ENCODE peak calls at places on chromosome 5, in five cellular contexts. One of them, this sample, is unnamed.

GRCh38 chr5:124651663-124652513 is 94.6 kb downstream of the ZNF608 start:
- DNase-seq in RWPE1: peak; percentile 94
- DNase-seq in kidney: peak; percentile 93
- DNase-seq in mesendoderm: peak; percentile 84
- DNase-seq in adrenal gland: peak; percentile 76
- DNase-seq in this sample: no peak

GRCh38 chr5:73485715-73486114 is 12.5 kb upstream of the BTF3 start:
- DNase-seq in mesendoderm: no peak
- DNase-seq in kidney: no peak
- DNase-seq in adrenal gland: no peak
- DNase-seq in RWPE1: no peak
- DNase-seq in this sample: no peak

GRCh38 chr5:67015577-67016290 is 180.9 kb downstream of the CD180 start:
- DNase-seq in mesendoderm: peak; percentile 38
- DNase-seq in kidney: no peak
- DNase-seq in RWPE1: peak; percentile 69
- DNase-seq in adrenal gland: no peak
- DNase-seq in this sample: no peak

GRCh38 chr5:3214838-3215374 is 380.7 kb upstream of the IRX1 start:
- DNase-seq in mesendoderm: no peak
- DNase-seq in RWPE1: no peak
- DNase-seq in adrenal gland: no peak
- DNase-seq in kidney: peak; percentile 48
- DNase-seq in this sample: no peak

GRCh38 chr5:150000990-150001659 is 586 bp downstream of the HMGXB3 start:
- DNase-seq in kidney: peak; percentile 87
- DNase-seq in mesendoderm: peak; percentile 70
- DNase-seq in adrenal gland: peak; percentile 63
- DNase-seq in RWPE1: peak; percentile 54
- DNase-seq in this sample: no peak

GRCh38 chr5:108919591-108920326 is 172.1 kb downstream of the FER start:
- DNase-seq in adrenal gland: no peak
- DNase-seq in RWPE1: no peak
- DNase-seq in kidney: no peak
- DNase-seq in mesendoderm: no peak
- DNase-seq in this sample: no peak

GRCh38 chr5:57470339-57470738 is 12.3 kb downstream of the ACTBL2 start:
- DNase-seq in adrenal gland: no peak
- DNase-seq in mesendoderm: no peak
- DNase-seq in kidney: no peak
- DNase-seq in RWPE1: no peak
- DNase-seq in this sample: no peak

GRCh38 chr5:133297293-133297692 is 245.5 kb downstream of the HSPA4 start:
- DNase-seq in kidney: no peak
- DNase-seq in RWPE1: no peak
- DNase-seq in adrenal gland: no peak
- DNase-seq in mesendoderm: no peak
- DNase-seq in this sample: no peak

GRCh38 chr5:1749346-1750124 is 50.1 kb downstream of the MRPL36 start:
- DNase-seq in RWPE1: no peak
- DNase-seq in mesendoderm: no peak
- DNase-seq in kidney: peak; percentile 54
- DNase-seq in adrenal gland: peak; percentile 11
- DNase-seq in this sample: no peak

GRCh38 chr5:79694652-79695051 is 5.0 kb downstream of the CMYA5 start:
- DNase-seq in mesendoderm: peak; percentile 67
- DNase-seq in RWPE1: no peak
- DNase-seq in adrenal gland: no peak
- DNase-seq in kidney: no peak
- DNase-seq in this sample: no peak

GRCh38 chr5:147407094-147407681 is 102.7 kb downstream of the DPYSL3 start:
- DNase-seq in adrenal gland: no peak
- DNase-seq in kidney: no peak
- DNase-seq in mesendoderm: peak; percentile 81
- DNase-seq in RWPE1: no peak
- DNase-seq in this sample: peak; percentile 25

GRCh38 chr5:81081461-81081835 is 121.3 kb downstream of the RASGRF2 start:
- DNase-seq in mesendoderm: no peak
- DNase-seq in adrenal gland: no peak
- DNase-seq in RWPE1: no peak
- DNase-seq in kidney: no peak
- DNase-seq in this sample: no peak

GRCh38 chr5:135129307-135129706 is 95.3 kb upstream of the PITX1 start:
- DNase-seq in mesendoderm: no peak
- DNase-seq in kidney: peak; percentile 45
- DNase-seq in RWPE1: no peak
- DNase-seq in adrenal gland: no peak
- DNase-seq in this sample: no peak

GRCh38 chr5:82570-82969 is 9.4 kb upstream of the PLEKHG4B start:
- DNase-seq in kidney: no peak
- DNase-seq in mesendoderm: peak; percentile 28
- DNase-seq in adrenal gland: no peak
- DNase-seq in RWPE1: no peak
- DNase-seq in this sample: no peak

GRCh38 chr5:173229381-173229959 is 5.5 kb downstream of the NKX2-5 start:
- DNase-seq in kidney: no peak
- DNase-seq in adrenal gland: no peak
- DNase-seq in RWPE1: no peak
- DNase-seq in mesendoderm: no peak
- DNase-seq in this sample: no peak

GRCh38 chr5:56144211-56144610 is 88.9 kb downstream of the ANKRD55 start:
- DNase-seq in RWPE1: no peak
- DNase-seq in adrenal gland: no peak
- DNase-seq in mesendoderm: no peak
- DNase-seq in kidney: no peak
- DNase-seq in this sample: no peak

GRCh38 chr5:32805966-32806626 is 95.0 kb downstream of the NPR3 start:
- DNase-seq in kidney: no peak
- DNase-seq in mesendoderm: peak; percentile 23
- DNase-seq in RWPE1: peak; percentile 69
- DNase-seq in adrenal gland: no peak
- DNase-seq in this sample: no peak

GRCh38 chr5:112628219-112628618 is 109.5 kb upstream of the APC start:
- DNase-seq in mesendoderm: peak; percentile 49
- DNase-seq in RWPE1: no peak
- DNase-seq in kidney: no peak
- DNase-seq in adrenal gland: no peak
- DNase-seq in this sample: no peak

GRCh38 chr5:154317916-154318315 is 127.4 kb downstream of the GALNT10 start:
- DNase-seq in adrenal gland: no peak
- DNase-seq in RWPE1: no peak
- DNase-seq in mesendoderm: no peak
- DNase-seq in kidney: no peak
- DNase-seq in this sample: no peak

GRCh38 chr5:154318691-154319090 is 127.1 kb upstream of the SAP30L start:
- DNase-seq in kidney: no peak
- DNase-seq in adrenal gland: no peak
- DNase-seq in mesendoderm: no peak
- DNase-seq in RWPE1: no peak
- DNase-seq in this sample: no peak

GRCh38 chr5:154321546-154321945 is 124.3 kb upstream of the SAP30L start:
- DNase-seq in adrenal gland: no peak
- DNase-seq in kidney: no peak
- DNase-seq in mesendoderm: no peak
- DNase-seq in RWPE1: no peak
- DNase-seq in this sample: no peak

GRCh38 chr5:154320690-154321089 is 125.1 kb upstream of the SAP30L start:
- DNase-seq in adrenal gland: no peak
- DNase-seq in mesendoderm: no peak
- DNase-seq in kidney: no peak
- DNase-seq in RWPE1: no peak
- DNase-seq in this sample: no peak

DNA sequence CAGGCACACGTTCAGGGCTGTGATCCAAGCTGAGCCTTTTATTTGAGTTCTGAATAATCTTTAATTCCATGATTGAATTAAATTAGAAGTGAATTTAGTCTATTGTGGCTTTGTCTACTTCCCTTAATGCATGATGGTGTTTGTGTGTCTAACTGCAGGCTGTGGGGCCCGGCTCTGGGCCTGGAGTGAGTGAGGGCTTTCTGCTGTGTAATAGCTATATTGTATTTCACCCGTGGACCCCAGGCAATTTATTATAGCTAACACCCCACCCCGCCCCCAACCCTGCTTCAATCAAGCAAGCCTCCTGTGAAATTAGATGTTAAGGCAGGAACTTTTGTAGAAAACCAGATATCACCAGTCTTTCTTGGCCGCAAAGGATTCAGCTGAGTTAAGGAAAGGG is 125.6 kb upstream of the SAP30L start:
- DNase-seq in RWPE1: no peak
- DNase-seq in kidney: no peak
- DNase-seq in mesendoderm: no peak
- DNase-seq in adrenal gland: no peak
- DNase-seq in this sample: no peak
- H3K27ac ChIP-seq in RWPE1: no peak overlapping the region
- H3K27ac ChIP-seq in kidney: no peak overlapping the region
- H3K27ac ChIP-seq in mesendoderm: no peak overlapping the region
- H3K27ac ChIP-seq in adrenal gland: no peak overlapping the region
- H3K27ac ChIP-seq in this sample: no peak overlapping the region

GRCh38 chr5:121285861-121286527 is 565.7 kb upstream of the FTMT start:
- DNase-seq in kidney: no peak
- DNase-seq in adrenal gland: no peak
- DNase-seq in mesendoderm: no peak
- DNase-seq in RWPE1: no peak
- DNase-seq in this sample: no peak
- H3K27ac ChIP-seq in kidney: no peak overlapping the region
- H3K27ac ChIP-seq in adrenal gland: no peak overlapping the region
- H3K27ac ChIP-seq in mesendoderm: no peak overlapping the region
- H3K27ac ChIP-seq in RWPE1: no peak overlapping the region
- H3K27ac ChIP-seq in this sample: no peak overlapping the region

GRCh38 chr5:157651623-157652376 is 438 bp downstream of the SOX30 start:
- DNase-seq in adrenal gland: peak; percentile 33
- DNase-seq in kidney: peak; percentile 91
- DNase-seq in mesendoderm: peak; percentile 89
- DNase-seq in RWPE1: no peak
- DNase-seq in this sample: no peak
- H3K27ac ChIP-seq in adrenal gland: no peak overlapping the region
- H3K27ac ChIP-seq in kidney: no peak overlapping the region
- H3K27ac ChIP-seq in mesendoderm: no peak overlapping the region
- H3K27ac ChIP-seq in RWPE1: no peak overlapping the region
- H3K27ac ChIP-seq in this sample: no peak overlapping the region

GRCh38 chr5:83509535-83509934 is 38.0 kb downstream of the VCAN start:
- DNase-seq in RWPE1: peak; percentile 35
- DNase-seq in adrenal gland: no peak
- DNase-seq in kidney: no peak
- DNase-seq in mesendoderm: peak; percentile 55
- DNase-seq in this sample: no peak

GRCh38 chr5:83498585-83498984 is 27.0 kb downstream of the VCAN start:
- DNase-seq in kidney: no peak
- DNase-seq in RWPE1: no peak
- DNase-seq in adrenal gland: no peak
- DNase-seq in mesendoderm: no peak
- DNase-seq in this sample: no peak

GRCh38 chr5:83507431-83507830 is 35.9 kb downstream of the VCAN start:
- DNase-seq in RWPE1: no peak
- DNase-seq in mesendoderm: no peak
- DNase-seq in kidney: no peak
- DNase-seq in adrenal gland: no peak
- DNase-seq in this sample: no peak

GRCh38 chr5:83503662-83504061 is 32.1 kb downstream of the VCAN start:
- DNase-seq in adrenal gland: no peak
- DNase-seq in kidney: no peak
- DNase-seq in RWPE1: no peak
- DNase-seq in mesendoderm: no peak
- DNase-seq in this sample: no peak
- H3K27ac ChIP-seq in adrenal gland: no peak overlapping the region
- H3K27ac ChIP-seq in kidney: no peak overlapping the region
- H3K27ac ChIP-seq in RWPE1: no peak overlapping the region
- H3K27ac ChIP-seq in mesendoderm: no peak overlapping the region
- H3K27ac ChIP-seq in this sample: peak overlapping the region; percentile 51

DNA sequence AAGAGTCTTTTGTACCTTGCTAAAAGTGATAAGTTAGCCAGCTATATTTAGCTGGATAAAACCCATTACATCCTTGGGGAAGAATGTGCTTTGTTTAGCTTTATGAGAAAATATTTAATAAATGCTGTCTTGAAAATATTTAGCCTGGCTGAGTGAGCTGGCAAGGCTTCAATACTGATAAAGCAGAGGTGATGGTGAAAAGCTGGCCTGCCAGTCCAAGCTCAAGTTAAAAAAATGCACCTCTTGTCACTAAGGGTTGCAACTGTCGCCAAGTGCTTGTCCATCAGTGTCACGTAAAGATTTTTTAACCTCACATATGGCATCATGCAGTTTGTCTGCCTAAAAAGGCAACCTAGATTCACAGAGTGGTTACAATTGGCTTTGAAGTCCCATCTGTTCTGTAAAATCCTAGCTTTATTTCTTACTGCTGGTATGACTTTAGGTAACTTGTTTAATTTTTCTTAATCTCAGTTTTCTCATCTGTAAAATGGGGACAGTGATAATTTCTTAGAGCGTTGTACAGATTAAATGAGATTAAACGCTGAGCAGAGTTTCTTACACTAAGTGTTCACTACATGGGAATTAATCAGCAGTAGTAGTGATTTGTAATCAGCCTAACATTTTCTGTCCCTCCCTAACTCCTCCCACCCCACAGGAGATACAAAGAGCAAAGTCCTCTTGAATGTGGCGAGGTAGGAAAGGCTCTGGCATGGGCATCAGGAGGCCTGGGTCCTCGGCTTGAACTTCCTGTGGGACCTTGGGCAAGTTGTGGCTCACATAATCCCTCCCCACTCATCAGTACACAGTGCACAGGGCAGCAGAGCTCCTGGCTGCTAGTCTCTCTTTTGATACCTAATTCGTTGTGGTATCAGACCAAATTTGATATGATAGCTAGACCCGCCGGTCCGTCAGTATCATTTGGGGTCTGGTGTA is 48.7 kb downstream of the PIK3R1 start:
- DNase-seq in mesendoderm: no peak
- DNase-seq in adrenal gland: peak; percentile 47
- DNase-seq in kidney: no peak
- DNase-seq in RWPE1: no peak
- DNase-seq in this sample: no peak
- H3K27ac ChIP-seq in mesendoderm: no peak overlapping the region
- H3K27ac ChIP-seq in adrenal gland: no peak overlapping the region
- H3K27ac ChIP-seq in kidney: peak overlapping the region; percentile 33
- H3K27ac ChIP-seq in RWPE1: peak overlapping the region; percentile 69
- H3K27ac ChIP-seq in this sample: peak overlapping the region; percentile 77

GRCh38 chr5:174411513-174411819 is 312.9 kb upstream of the MSX2 start:
- DNase-seq in mesendoderm: peak; percentile 32
- DNase-seq in RWPE1: no peak
- DNase-seq in kidney: no peak
- DNase-seq in adrenal gland: no peak
- DNase-seq in this sample: no peak
- H3K27ac ChIP-seq in mesendoderm: no peak overlapping the region
- H3K27ac ChIP-seq in RWPE1: no peak overlapping the region
- H3K27ac ChIP-seq in kidney: no peak overlapping the region
- H3K27ac ChIP-seq in adrenal gland: no peak overlapping the region
- H3K27ac ChIP-seq in this sample: peak overlapping the region; percentile 65